ENCODE peak calls at places on chromosome 5, in six cellular contexts. A is A673; V is MM.1S; C is CD8-positive, alpha-beta T cell; Z is heart right ventricle; T is PC-3. G is an unnamed sample.

GRCh38 chr5:67636091-67636490 is 439.5 kb upstream of the CD180 start:
- DNase-seq in A (no peak), V (no peak), C (no peak), Z (peak; percentile 70), T (no peak), G (no peak)

GRCh38 chr5:139810341-139811075 is 14.9 kb downstream of the PSD2 start:
- DNase-seq in A (no peak), V (no peak), C (no peak), Z (no peak), T (no peak), G (no peak)

GRCh38 chr5:125576823-125577222 is 830.4 kb upstream of the ZNF608 start:
- DNase-seq in A (no peak), V (no peak), C (no peak), Z (no peak), T (no peak), G (no peak)

GRCh38 chr5:133985540-133986180 is 17.2 kb upstream of the C5orf15 start:
- DNase-seq in A (peak; percentile 52), V (no peak), C (no peak), Z (no peak), T (no peak), G (no peak)

GRCh38 chr5:113520429-113520828 is 6.9 kb downstream of the YTHDC2 start:
- DNase-seq in A (no peak), V (no peak), C (no peak), Z (no peak), T (no peak), G (peak; percentile 18)

GRCh38 chr5:124721336-124721735 is 25.1 kb downstream of the ZNF608 start:
- DNase-seq in A (no peak), V (no peak), C (no peak), Z (no peak), T (no peak), G (no peak)

GRCh38 chr5:74206571-74207550 is 433.7 kb downstream of the ENC1 start:
- DNase-seq in A (peak; percentile 81), V (no peak), C (no peak), Z (peak; percentile 65), T (peak; percentile 26), G (no peak)

GRCh38 chr5:39190311-39191102 is 28.9 kb downstream of the FYB1 start:
- DNase-seq in A (no peak), V (no peak), C (no peak), Z (no peak), T (no peak), G (no peak)

GRCh38 chr5:11384441-11385250 is 519.6 kb downstream of the CTNND2 start:
- DNase-seq in A (no peak), V (no peak), C (no peak), Z (no peak), T (peak; percentile 46), G (peak; percentile 12)

GRCh38 chr5:55932700-55933099 is 62.1 kb downstream of the IL6ST start:
- DNase-seq in A (no peak), V (no peak), C (no peak), Z (no peak), T (no peak), G (no peak)

GRCh38 chr5:55934117-55934613 is 60.6 kb downstream of the IL6ST start:
- DNase-seq in A (no peak), V (no peak), C (no peak), Z (no peak), T (peak; percentile 31), G (no peak)

GRCh38 chr5:55934720-55935119 is 60.0 kb downstream of the IL6ST start:
- DNase-seq in A (no peak), V (no peak), C (no peak), Z (no peak), T (no peak), G (no peak)

GRCh38 chr5:55935371-55935770 is 59.4 kb downstream of the IL6ST start:
- DNase-seq in A (no peak), V (no peak), C (no peak), Z (no peak), T (no peak), G (no peak)

DNA sequence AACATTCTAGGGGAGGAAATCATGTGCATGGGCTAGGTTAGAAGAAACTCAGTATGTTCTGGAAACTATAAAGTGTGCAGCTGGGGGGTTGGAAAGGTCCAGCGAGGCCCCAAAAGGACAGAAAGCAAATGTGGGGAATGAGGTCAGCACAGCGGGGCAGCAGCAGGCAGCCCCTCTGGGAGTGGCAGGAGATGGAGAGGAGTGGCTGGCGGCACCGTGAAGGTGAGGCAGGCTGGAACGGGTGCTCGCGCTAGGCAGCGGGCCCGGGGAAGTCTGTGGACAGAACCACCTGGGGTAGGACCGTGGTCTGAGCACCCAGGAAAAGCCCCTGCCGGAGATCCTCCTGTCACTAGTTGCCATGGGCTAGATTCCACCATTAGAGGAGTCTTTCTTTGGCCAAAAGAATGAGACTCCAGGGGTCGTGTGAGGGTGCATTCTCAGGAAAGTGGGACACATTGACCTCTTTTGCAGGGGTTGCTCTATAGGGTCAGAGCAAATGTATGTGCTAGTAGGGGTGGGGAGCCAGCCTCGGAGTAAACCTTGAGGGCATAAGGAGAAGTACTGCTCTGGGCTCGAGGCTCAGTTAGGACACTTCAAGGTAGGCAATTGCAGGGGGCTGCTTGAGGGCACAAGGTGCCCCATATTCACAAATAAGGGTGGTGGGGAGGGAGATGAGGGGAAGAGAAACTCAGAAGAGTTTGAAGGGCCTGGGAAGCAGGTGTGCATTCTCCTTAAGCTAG is 61.2 kb downstream of the IL6ST start:
- DNase-seq in A (no peak), V (no peak), C (no peak), Z (no peak), T (no peak), G (no peak)
- TF ChIP-seq CTCF in A (no peak), V (no peak), C (no peak), Z (no peak), T (no peak), G (no peak)

DNA sequence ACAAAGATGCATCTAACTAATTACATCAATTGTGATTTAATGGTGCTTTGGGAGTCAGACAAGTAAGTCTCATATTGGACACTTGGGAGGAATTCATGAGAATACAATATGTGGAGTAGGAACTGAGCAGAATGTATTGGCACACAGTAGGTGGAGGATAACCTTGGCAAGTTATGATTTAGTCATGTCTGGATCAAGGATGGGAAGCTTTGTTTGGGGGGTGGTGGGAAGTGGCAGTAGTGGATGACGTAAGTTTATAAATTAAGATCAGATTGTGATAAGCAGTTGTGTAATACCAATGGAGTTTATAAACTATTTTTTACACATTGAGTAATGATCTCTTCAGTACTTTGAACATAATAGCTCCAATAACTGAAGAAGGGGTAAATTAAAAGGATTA is 67.0 kb downstream of the SGCD start:
- DNase-seq in A (no peak), V (no peak), C (no peak), Z (no peak), T (no peak), G (no peak)
- TF ChIP-seq CTCF in A (no peak), V (no peak), C (no peak), Z (no peak), T (no peak), G (no peak)

GRCh38 chr5:141236516-141237313 is 8.5 kb upstream of the PCDHB15 start:
- DNase-seq in A (no peak), V (no peak), C (no peak), Z (no peak), T (no peak), G (no peak)

DNA sequence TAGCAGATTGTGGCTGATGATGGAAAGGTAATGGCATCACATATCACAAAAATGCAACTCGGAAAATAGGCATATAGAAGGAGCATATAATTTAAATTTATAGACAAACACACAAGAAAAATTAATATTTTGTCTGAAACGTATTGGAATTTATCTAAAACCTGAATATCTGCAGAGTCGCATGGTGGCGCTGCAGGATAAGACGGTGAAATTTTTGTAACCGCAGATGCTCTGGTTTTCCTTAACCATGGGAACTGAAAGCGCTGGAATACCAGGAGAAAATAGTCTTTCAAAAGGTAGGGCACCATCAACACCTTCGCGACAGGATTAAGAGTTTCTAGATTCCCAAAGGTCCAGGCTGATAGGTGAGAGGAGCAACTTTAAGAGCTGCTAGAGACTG is 11.0 kb downstream of the PCDHB14 start:
- DNase-seq in A (no peak), V (no peak), C (no peak), Z (no peak), T (no peak), G (no peak)
- TF ChIP-seq CTCF in A (peak; percentile 46), V (peak; percentile 31), C (no peak), Z (peak; percentile 14), T (no peak), G (no peak)

GRCh38 chr5:26700759-26701384 is 337.5 kb downstream of the CDH9 start:
- DNase-seq in A (peak; percentile 68), V (peak; percentile 61), C (no peak), Z (no peak), T (peak; percentile 75), G (peak; percentile 20)
- TF ChIP-seq CTCF in A (peak; percentile 74), V (peak; percentile 66), C (no peak), Z (peak; percentile 20), T (peak; percentile 89), G (peak; percentile 34)